ENCODE peak calls at places on chromosome 21, in seven cellular contexts. B is upper lobe of right lung, V is fibroblast of lung, X is MM.1S, Y is endothelial cell of umbilical vein, N is gastrocnemius medialis, W is psoas muscle. D is an unnamed sample. For H3K4me1, the result is how much of the 10 kb centered on the place peaks cover.

GRCh38 chr21:32624726-32625125 is 12.5 kb upstream of the CFAP298 start:
- DNase-seq in B (no peak), V (peak), X (peak), Y (no peak), N (no peak), W (no peak), D (peak)

GRCh38 chr21:26939532-26940181 is 27.2 kb downstream of the ADAMTS5 start:
- DNase-seq in B (no peak), V (peak), X (no peak), Y (no peak), N (no peak), W (no peak), D (no peak)

GRCh38 chr21:31098576-31099005 is 60.3 kb upstream of the KRTAP19-8 start:
- DNase-seq in B (peak), V (peak), X (peak), Y (peak), N (peak), W (peak), D (peak)

GRCh38 chr21:34243562-34243961 is 120.2 kb upstream of the KCNE2 start:
- DNase-seq in B (no peak), V (peak), X (peak), Y (peak), N (no peak), W (no peak), D (peak)

GRCh38 chr21:14054682-14055081 is 156.1 kb downstream of the LIPI start:
- DNase-seq in B (no peak), V (no peak), X (no peak), Y (no peak), N (no peak), W (peak), D (no peak)

GRCh38 chr21:36835383-36835795 is 131.1 kb downstream of the HLCS start:
- DNase-seq in B (no peak), V (no peak), X (no peak), Y (no peak), N (peak), W (peak), D (no peak)

GRCh38 chr21:33373451-33373850 is 29.8 kb upstream of the IFNGR2 start:
- DNase-seq in B (peak), V (peak), X (no peak), Y (no peak), N (no peak), W (no peak), D (peak)

GRCh38 chr21:33024278-33025103 is 1.2 kb upstream of the OLIG2 start:
- DNase-seq in B (no peak), V (no peak), X (no peak), Y (no peak), N (no peak), W (no peak), D (no peak)

GRCh38 chr21:31554511-31555022 is 104.9 kb upstream of the SOD1 start:
- DNase-seq in B (peak), V (peak), X (peak), Y (no peak), N (no peak), W (no peak), D (peak)

GRCh38 chr21:46599251-46599572 is 5.7 kb downstream of the S100B start:
- DNase-seq in B (no peak), V (peak), X (no peak), Y (peak), N (no peak), W (no peak), D (no peak)

GRCh38 chr21:31886896-31887595 is 14.2 kb downstream of the HUNK start:
- DNase-seq in B (no peak), V (no peak), X (no peak), Y (no peak), N (no peak), W (no peak), D (no peak)

GRCh38 chr21:16211339-16212303 is 481.8 kb downstream of the USP25 start:
- DNase-seq in B (no peak), V (peak), X (no peak), Y (peak), N (no peak), W (no peak), D (peak)

GRCh38 chr21:42160111-42160949 is 58.6 kb upstream of the ABCG1 start:
- DNase-seq in B (peak), V (no peak), X (no peak), Y (no peak), N (no peak), W (no peak), D (no peak)

GRCh38 chr21:34890724-34891609 is 158.1 kb downstream of the RUNX1 start:
- DNase-seq in B (no peak), V (peak), X (no peak), Y (peak), N (peak), W (peak), D (peak)

GRCh38 chr21:42109473-42109872 is 38.4 kb downstream of the UMODL1 start:
- DNase-seq in B (no peak), V (no peak), X (no peak), Y (no peak), N (no peak), W (peak), D (no peak)

GRCh38 chr21:26964379-26964778 is 2.5 kb downstream of the ADAMTS5 start:
- DNase-seq in B (no peak), V (no peak), X (no peak), Y (no peak), N (peak), W (peak), D (no peak)

GRCh38 chr21:36479415-36480402 is at the start of gene CLDN14:
- DNase-seq in B (no peak), V (peak), X (no peak), Y (no peak), N (no peak), W (peak), D (no peak)

GRCh38 chr21:45822429-45823099 is 159.0 kb upstream of the COL6A1 start:
- DNase-seq in B (no peak), V (no peak), X (no peak), Y (no peak), N (no peak), W (no peak), D (no peak)

GRCh38 chr21:26708223-26708800 is 135.2 kb upstream of the CYYR1 start:
- DNase-seq in B (no peak), V (no peak), X (no peak), Y (no peak), N (no peak), W (no peak), D (peak)

GRCh38 chr21:45826733-45827692 is 154.6 kb upstream of the COL6A1 start:
- DNase-seq in B (no peak), V (no peak), X (no peak), Y (no peak), N (no peak), W (no peak), D (no peak)

GRCh38 chr21:34510148-34511142 is 1.6 kb downstream of the KCNE1 start:
- DNase-seq in B (peak), V (peak), X (peak), Y (peak), N (no peak), W (peak), D (peak)

GRCh38 chr21:36551731-36552457 is 72.0 kb upstream of the CLDN14 start:
- DNase-seq in B (no peak), V (peak), X (no peak), Y (no peak), N (no peak), W (no peak), D (no peak)

GRCh38 chr21:23455676-23456075 is 2151.6 kb downstream of the MRPL39 start:
- DNase-seq in B (no peak), V (no peak), X (peak), Y (no peak), N (no peak), W (no peak), D (no peak)

DNA sequence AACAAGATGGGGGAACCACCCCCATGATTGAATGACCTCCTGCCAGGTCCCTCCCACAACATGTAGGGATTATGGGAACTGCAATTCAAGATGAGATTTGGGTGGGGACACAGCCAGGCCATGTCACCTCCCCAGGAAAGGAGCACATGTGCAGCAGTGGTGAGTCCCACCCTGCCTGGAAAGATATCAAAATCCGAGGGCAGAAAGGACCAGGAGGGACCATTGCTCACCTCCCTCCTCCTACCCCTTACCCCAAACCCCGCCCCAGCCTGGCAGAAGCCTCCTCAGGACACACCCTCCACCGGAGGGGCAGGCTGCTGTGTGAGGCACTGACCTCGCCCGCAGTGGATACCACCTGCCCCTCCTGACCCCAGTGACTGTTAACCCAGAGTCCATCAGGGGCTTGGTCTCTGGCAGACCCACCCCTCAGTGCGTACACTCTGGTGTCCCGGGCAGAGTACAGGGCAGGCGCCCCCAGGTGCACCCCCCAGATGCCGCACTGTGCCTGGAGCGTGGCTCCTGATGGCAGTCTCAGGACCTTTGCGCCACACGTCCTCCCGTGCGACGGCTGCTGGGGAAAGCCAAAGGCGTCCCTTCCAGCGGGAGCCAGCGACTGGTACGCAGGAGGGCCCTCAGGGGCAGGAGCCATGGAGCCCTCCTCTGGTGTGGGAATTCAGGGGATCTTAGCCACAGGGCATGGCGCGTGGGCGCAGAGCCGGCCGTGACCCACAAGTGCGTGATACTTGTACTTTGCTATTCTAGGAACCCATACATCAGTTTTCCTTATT is 20.9 kb downstream of the PDXK start:
- DNase-seq in B (no peak), V (no peak), X (no peak), Y (no peak), N (no peak), W (no peak), D (no peak)
- H3K27ac ChIP-seq in B (no peak), V (no peak), X (no peak), Y (no peak), N (no peak), W (no peak), D (no peak)

GRCh38 chr21:28738882-28739281 is 253.8 kb downstream of the LTN1 start:
- DNase-seq in B (no peak), V (no peak), X (peak), Y (peak), N (no peak), W (no peak), D (no peak)

GRCh38 chr21:28745131-28746055 is 247.3 kb downstream of the LTN1 start:
- DNase-seq in B (no peak), V (peak), X (peak), Y (peak), N (peak), W (peak), D (peak)

GRCh38 chr21:28743723-28744122 is 249.0 kb downstream of the LTN1 start:
- DNase-seq in B (no peak), V (no peak), X (no peak), Y (no peak), N (no peak), W (no peak), D (no peak)

GRCh38 chr21:28746166-28746565 is 246.5 kb downstream of the LTN1 start:
- DNase-seq in B (no peak), V (no peak), X (no peak), Y (no peak), N (no peak), W (no peak), D (no peak)

GRCh38 chr21:28742527-28742926 is 250.2 kb downstream of the LTN1 start:
- DNase-seq in B (no peak), V (peak), X (no peak), Y (peak), N (no peak), W (no peak), D (peak)
- TF ChIP-seq CTCF in B (peak), V (peak), X (peak), Y (peak), N (no peak), W (peak), D (peak)

DNA sequence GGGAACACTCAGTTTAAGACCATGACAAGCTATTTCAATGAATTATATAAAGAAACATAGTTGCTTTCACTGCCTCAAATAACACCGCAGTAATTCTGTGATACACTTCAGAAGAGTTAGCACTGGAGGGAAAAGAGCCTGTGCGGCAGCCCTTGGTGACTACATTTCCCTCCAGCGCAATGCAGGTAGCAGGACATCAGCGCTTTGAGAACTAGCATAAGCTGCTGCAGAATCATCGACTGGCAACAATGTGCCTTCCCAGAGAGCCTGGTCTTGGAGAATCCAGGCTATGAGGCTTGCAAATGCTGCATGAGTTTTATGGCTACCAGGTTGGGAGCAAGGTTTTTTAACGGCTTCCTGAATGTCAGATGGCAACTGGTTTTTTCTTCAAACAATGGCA is 7.5 kb downstream of the NRIP1 start:
- DNase-seq in B (no peak), V (no peak), X (no peak), Y (no peak), N (no peak), W (no peak), D (no peak)
- H3K4me1 ChIP-seq in B (under half), V (under half), X (under half), Y (under half), N (half or more), W (half or more), D (under half)

GRCh38 chr21:44797775-44798174 is 3.8 kb downstream of the UBE2G2 start:
- DNase-seq in B (no peak), V (no peak), X (no peak), Y (no peak), N (no peak), W (no peak), D (no peak)

GRCh38 chr21:44800971-44801467 is 601 bp downstream of the UBE2G2 start:
- DNase-seq in B (no peak), V (peak), X (peak), Y (peak), N (no peak), W (no peak), D (peak)

GRCh38 chr21:44802396-44803153 is 955 bp upstream of the UBE2G2 start:
- DNase-seq in B (no peak), V (no peak), X (peak), Y (no peak), N (no peak), W (no peak), D (no peak)

GRCh38 chr21:44801468-44802395 is at the start of gene UBE2G2:
- DNase-seq in B (peak), V (peak), X (peak), Y (peak), N (peak), W (peak), D (peak)

GRCh38 chr21:44800103-44800502 is 1.5 kb downstream of the UBE2G2 start:
- DNase-seq in B (no peak), V (peak), X (no peak), Y (peak), N (no peak), W (no peak), D (peak)
- H3K27ac ChIP-seq in B (no peak), V (no peak), X (no peak), Y (no peak), N (no peak), W (no peak), D (no peak)

GRCh38 chr21:38494688-38495087 is 3.6 kb downstream of the ERG start:
- DNase-seq in B (no peak), V (peak), X (no peak), Y (peak), N (no peak), W (no peak), D (no peak)
- TF ChIP-seq CTCF in B (no peak), V (no peak), X (no peak), Y (no peak), N (no peak), W (no peak), D (no peak)